ENCODE peak calls at places on chromosomes 7 and 10, in eight cellular contexts. A is non-pigmented ciliary epithelial cell; W is AG04450; X is nephron progenitor cell; S is NB4; H is naive thymus-derived CD4-positive, alpha-beta T cell; M is stimulated activated naive CD4-positive, alpha-beta T cell treated with Interleukin-2 at 50 U/mL for 16 hours; N is PC-3. R is an unnamed sample.

GRCh38 chr10:13956826-13957225 is 370.1 kb downstream of the PRPF18 start:
- DNase-seq in H (no peak), M (no peak), X (no peak), A (no peak), N (no peak), W (peak; percentile 58), S (no peak), R (no peak)

GRCh38 chr7:139747662-139748372 is 30.0 kb downstream of the HIPK2 start:
- DNase-seq in H (no peak), N (no peak), M (no peak), S (no peak), A (no peak), X (no peak), W (no peak), R (no peak)

GRCh38 chr10:109992485-109992884 is 15.3 kb upstream of the ADD3 start:
- DNase-seq in S (no peak), W (peak; percentile 39), M (no peak), H (no peak), X (no peak), A (peak; percentile 72), N (no peak), R (no peak)

GRCh38 chr10:86252573-86252972 is 114.0 kb downstream of the GRID1 start:
- DNase-seq in M (no peak), N (no peak), X (no peak), A (no peak), H (no peak), W (no peak), S (no peak), R (no peak)

GRCh38 chr7:151754142-151754590 is 122.7 kb downstream of the PRKAG2 start:
- DNase-seq in N (peak; percentile 96), S (peak; percentile 85), M (no peak), W (peak; percentile 98), H (no peak), A (peak; percentile 98), X (peak; percentile 84), R (peak; percentile 9)

GRCh38 chr10:114768394-114768786 is 53.2 kb upstream of the FHIP2A start:
- DNase-seq in X (no peak), N (no peak), M (no peak), S (no peak), A (no peak), H (no peak), W (no peak), R (peak; percentile 7)

GRCh38 chr10:124688889-124689670 is 55.1 kb downstream of the FAM53B start:
- DNase-seq in S (no peak), A (no peak), H (no peak), M (peak; percentile 66), W (no peak), N (no peak), X (no peak), R (no peak)

GRCh38 chr7:1103009-1103788 is 15.3 kb downstream of the GPER1 start:
- DNase-seq in A (no peak), H (no peak), M (peak; percentile 14), W (no peak), N (no peak), X (no peak), S (no peak), R (no peak)

GRCh38 chr10:71359364-71360046 is 37.2 kb upstream of the CDH23 start:
- DNase-seq in M (no peak), S (peak; percentile 90), N (no peak), H (no peak), X (no peak), A (no peak), W (no peak), R (peak; percentile 33)

GRCh38 chr7:1748076-1748750 is 78.1 kb downstream of the ELFN1 start:
- DNase-seq in A (no peak), M (no peak), N (peak; percentile 14), W (no peak), H (no peak), S (no peak), X (no peak), R (no peak)

GRCh38 chr7:22427855-22428254 is 70.9 kb upstream of the RAPGEF5 start:
- DNase-seq in N (no peak), W (no peak), A (no peak), H (no peak), X (no peak), M (no peak), S (no peak), R (no peak)

GRCh38 chr7:111531993-111532392 is 30.3 kb downstream of the IMMP2L start:
- DNase-seq in S (no peak), A (no peak), X (no peak), H (no peak), M (no peak), N (no peak), W (no peak), R (no peak)

GRCh38 chr10:11509036-11509435 is 102.4 kb downstream of the USP6NL start:
- DNase-seq in H (no peak), A (no peak), W (no peak), S (no peak), M (no peak), X (no peak), N (no peak), R (no peak)

GRCh38 chr10:127945948-127946347 is 39.0 kb downstream of the PTPRE start:
- DNase-seq in M (no peak), N (no peak), S (peak; percentile 52), X (no peak), A (no peak), W (no peak), H (no peak), R (no peak)

GRCh38 chr7:81816312-81816711 is 46.5 kb upstream of the HGF start:
- DNase-seq in X (no peak), H (no peak), A (no peak), S (no peak), N (no peak), W (no peak), M (no peak), R (no peak)

GRCh38 chr7:157615101-157615817 is 278.5 kb downstream of the DNAJB6 start:
- DNase-seq in S (peak; percentile 96), X (no peak), N (no peak), H (peak; percentile 28), A (no peak), W (no peak), M (no peak), R (no peak)

GRCh38 chr7:69654381-69654780 is 56.1 kb downstream of the AUTS2 start:
- DNase-seq in A (no peak), H (no peak), N (no peak), M (no peak), X (no peak), W (no peak), S (peak; percentile 89), R (no peak)

GRCh38 chr10:48672596-48673255 is 11.9 kb upstream of the WDFY4 start:
- DNase-seq in W (no peak), N (no peak), M (no peak), A (no peak), H (no peak), X (no peak), S (no peak), R (peak; percentile 57)

GRCh38 chr7:101971457-101971856 is 154.0 kb downstream of the CUX1 start:
- DNase-seq in M (no peak), W (no peak), X (no peak), H (no peak), S (no peak), N (no peak), A (no peak), R (no peak)

GRCh38 chr7:100974021-100974420 is 4.7 kb downstream of the MUC12 start:
- DNase-seq in N (peak; percentile 60), H (no peak), S (no peak), A (no peak), W (no peak), M (no peak), X (no peak), R (no peak)

GRCh38 chr10:4450169-4450568 is 375.8 kb upstream of the AKR1E2 start:
- DNase-seq in N (no peak), H (no peak), S (no peak), A (no peak), X (no peak), M (no peak), W (no peak), R (no peak)

GRCh38 chr10:6365384-6365783 is 162.7 kb downstream of the PFKFB3 start:
- DNase-seq in W (no peak), X (no peak), N (no peak), A (no peak), S (no peak), M (no peak), H (no peak), R (no peak)